ENCODE peak calls at places on chromosomes 12 and 14, in four cellular contexts. L, X, G and F are unnamed samples.

GRCh38 chr14:36105401-36105800 is 71.1 kb downstream of the PTCSC3 start:
- DNase-seq in L (no peak), X (no peak), G (no peak), F (peak)

GRCh38 chr12:70178038-70178437 is 65.2 kb upstream of the CNOT2 start:
- DNase-seq in X (peak), L (no peak), G (no peak), F (peak)

GRCh38 chr12:57008113-57008687 is 1.9 kb upstream of the ZBTB39 start:
- DNase-seq in X (peak), G (peak), L (no peak), F (peak)

GRCh38 chr12:102879144-102879763 is 37.8 kb downstream of the PAH start:
- DNase-seq in X (peak), G (peak), L (peak), F (peak)

GRCh38 chr12:64169999-64170398 is 52.1 kb downstream of the KICS2 start:
- DNase-seq in G (no peak), X (no peak), L (no peak), F (no peak)

GRCh38 chr12:42729532-42729895 is 140.0 kb upstream of the PRICKLE1 start:
- DNase-seq in X (no peak), L (no peak), G (no peak), F (no peak)

GRCh38 chr12:131061041-131061806 is 107.5 kb downstream of the ADGRD1 start:
- DNase-seq in G (no peak), L (no peak), X (no peak), F (no peak)

GRCh38 chr12:45687081-45688015 is 42.2 kb upstream of the ARID2 start:
- DNase-seq in X (no peak), L (no peak), G (no peak), F (no peak)

GRCh38 chr14:59454131-59454530 is 11.0 kb downstream of the GPR135 start:
- DNase-seq in L (no peak), G (peak), X (peak), F (peak)

GRCh38 chr14:89466460-89466859 is 49.4 kb upstream of the FOXN3 start:
- DNase-seq in G (peak), L (no peak), X (no peak), F (no peak)

GRCh38 chr14:96949594-96949993 is 152.4 kb downstream of the VRK1 start:
- DNase-seq in X (no peak), G (peak), L (no peak), F (no peak)

GRCh38 chr12:53775478-53776145 is 23.8 kb upstream of the CISTR start:
- DNase-seq in X (peak), G (no peak), L (no peak), F (no peak)

GRCh38 chr12:24561882-24562760 is 386.8 kb downstream of the BCAT1 start:
- DNase-seq in G (no peak), X (peak), L (peak), F (no peak)

GRCh38 chr12:31897791-31898503 is 61.3 kb upstream of the RESF1 start:
- DNase-seq in L (no peak), G (peak), X (no peak), F (peak)

GRCh38 chr14:53692451-53693330 is 263.9 kb downstream of the BMP4 start:
- DNase-seq in X (no peak), G (no peak), L (no peak), F (no peak)

GRCh38 chr12:86723326-86723725 is 467.1 kb upstream of the MGAT4C start:
- DNase-seq in L (no peak), X (no peak), G (no peak), F (no peak)

GRCh38 chr12:94033112-94033511 is 115.3 kb upstream of the PLXNC1 start:
- DNase-seq in L (no peak), X (no peak), G (no peak), F (no peak)

GRCh38 chr12:123900898-123901376 is 71.7 kb downstream of the CCDC92 start:
- DNase-seq in X (no peak), G (no peak), L (no peak), F (no peak)

GRCh38 chr14:24483604-24484252 is 24.3 kb downstream of the CMA1 start:
- DNase-seq in L (no peak), G (peak), X (peak), F (peak)

GRCh38 chr12:57190037-57190436 is 26.6 kb upstream of the NXPH4 start:
- DNase-seq in G (no peak), L (no peak), X (peak), F (no peak)

GRCh38 chr12:32545413-32545970 is 133.6 kb upstream of the DNM1L start:
- DNase-seq in L (no peak), G (no peak), X (no peak), F (no peak)

GRCh38 chr12:57881035-57881973 is 34.8 kb upstream of the CTDSP2 start:
- DNase-seq in G (no peak), L (no peak), X (peak), F (no peak)

GRCh38 chr12:16504200-16504599 is 101.8 kb downstream of the LMO3 start:
- DNase-seq in X (no peak), L (no peak), G (no peak), F (no peak)

GRCh38 chr14:55889124-55889523 is 229.1 kb upstream of the PELI2 start:
- DNase-seq in L (no peak), G (no peak), X (no peak), F (no peak)

GRCh38 chr12:42281281-42281680 is 43.2 kb upstream of the YAF2 start:
- DNase-seq in G (no peak), L (no peak), X (no peak), F (no peak)

GRCh38 chr12:30450872-30451271 is 244.8 kb downstream of the IPO8 start:
- DNase-seq in L (no peak), G (peak), X (peak), F (no peak)

GRCh38 chr14:58100735-58101368 is 51.2 kb downstream of the ARMH4 start:
- DNase-seq in L (no peak), G (no peak), X (peak), F (no peak)

GRCh38 chr12:87676726-87677125 is 352.5 kb downstream of the C12orf50 start:
- DNase-seq in L (no peak), X (no peak), G (no peak), F (no peak)

GRCh38 chr14:29321646-29322045 is 555.1 kb downstream of the FOXG1 start:
- DNase-seq in L (no peak), G (no peak), X (peak), F (peak)

GRCh38 chr12:90090929-90091651 is 382.5 kb upstream of the ATP2B1 start:
- DNase-seq in X (peak), L (no peak), G (peak), F (peak)

GRCh38 chr12:62640910-62641448 is 174.4 kb downstream of the MON2 start:
- DNase-seq in G (no peak), L (no peak), X (no peak), F (no peak)

GRCh38 chr14:100554082-100554677 is 33.0 kb downstream of the BEGAIN start:
- DNase-seq in G (peak), L (no peak), X (peak), F (no peak)

GRCh38 chr14:104770851-104771272 is 17.9 kb downstream of the SIVA1 start:
- DNase-seq in L (no peak), G (no peak), X (no peak), F (no peak)

GRCh38 chr12:52151859-52152783 is 39.7 kb downstream of the KRT80 start:
- DNase-seq in G (peak), X (peak), L (peak), F (peak)

GRCh38 chr12:41108032-41108431 is 80.1 kb upstream of the PDZRN4 start:
- DNase-seq in G (no peak), X (no peak), L (no peak), F (no peak)